ENCODE peak calls at places on chromosomes 16 and 17, in four cellular contexts. K, T, X and F are unnamed samples.

GRCh38 chr17:10657123-10657522 is at the start of gene MYH3:
- DNase-seq in T (no peak), K (no peak), X (no peak), F (no peak)

GRCh38 chr16:10827691-10828341 is 9.2 kb upstream of the TVP23A start:
- DNase-seq in K (peak), T (peak), X (peak), F (peak)

GRCh38 chr17:17435323-17435722 is 41.5 kb upstream of the MED9 start:
- DNase-seq in K (no peak), X (no peak), T (no peak), F (no peak)

GRCh38 chr16:67447508-67448076 is 16.7 kb downstream of the HSD11B2 start:
- DNase-seq in X (peak), K (no peak), T (no peak), F (peak)

GRCh38 chr17:43832976-43833829 is at the start of gene MPP3:
- DNase-seq in X (peak), T (peak), K (peak), F (no peak)

GRCh38 chr17:82121660-82122629 is 23.9 kb upstream of the FASN start:
- DNase-seq in K (no peak), X (no peak), T (no peak), F (no peak)

GRCh38 chr16:27671410-27671809 is 121.5 kb downstream of the KATNIP start:
- DNase-seq in T (no peak), X (no peak), K (no peak), F (no peak)

GRCh38 chr16:70475054-70475871 is 20.9 kb downstream of the FCSK start:
- DNase-seq in X (no peak), K (no peak), T (no peak), F (no peak)

GRCh38 chr16:22355487-22355908 is 18.9 kb downstream of the CDR2 start:
- DNase-seq in T (no peak), K (no peak), X (no peak), F (no peak)

GRCh38 chr17:38815576-38816193 is 9.4 kb downstream of the CWC25 start:
- DNase-seq in X (peak), K (no peak), T (no peak), F (no peak)

GRCh38 chr16:55534773-55535172 is 25.9 kb downstream of the LPCAT2 start:
- DNase-seq in K (no peak), X (no peak), T (no peak), F (no peak)

GRCh38 chr17:80153004-80153403 is 6.1 kb upstream of the EIF4A3 start:
- DNase-seq in X (no peak), K (no peak), T (no peak), F (no peak)

GRCh38 chr16:86205521-86206245 is 304.6 kb upstream of the FOXF1 start:
- DNase-seq in T (no peak), X (no peak), K (no peak), F (no peak)

GRCh38 chr16:11639925-11640899 is 28.0 kb upstream of the SNN start:
- DNase-seq in T (peak), X (peak), K (peak), F (peak)

GRCh38 chr16:28865722-28866453 is 2.2 kb downstream of the SH2B1 start:
- DNase-seq in K (no peak), T (peak), X (no peak), F (no peak)

GRCh38 chr16:54284931-54285413 is 1.6 kb downstream of the IRX3 start:
- DNase-seq in K (no peak), X (no peak), T (no peak), F (no peak)

GRCh38 chr16:18582902-18583301 is 21.0 kb upstream of the NOMO2 start:
- DNase-seq in T (no peak), K (no peak), X (no peak), F (no peak)

GRCh38 chr16:72723781-72724180 is 324.1 kb downstream of the ZFHX3 start:
- DNase-seq in K (no peak), X (no peak), T (no peak), F (no peak)

GRCh38 chr17:6035801-6036394 is 34.3 kb upstream of the WSCD1 start:
- DNase-seq in K (no peak), T (peak), X (no peak), F (no peak)

GRCh38 chr16:84499638-84500037 is 4.8 kb downstream of the MEAK7 start:
- DNase-seq in X (no peak), T (no peak), K (no peak), F (no peak)

GRCh38 chr16:60230666-60231065 is 1496.5 kb upstream of the GOT2 start:
- DNase-seq in T (no peak), X (no peak), K (no peak), F (no peak)

GRCh38 chr16:76235426-76235825 is 41.8 kb upstream of the CNTNAP4 start:
- DNase-seq in K (no peak), T (no peak), X (no peak), F (no peak)

GRCh38 chr16:50635505-50636392 is 45.4 kb downstream of the SNX20 start:
- DNase-seq in T (no peak), X (no peak), K (no peak), F (no peak)

GRCh38 chr17:65071861-65072260 is 15.3 kb upstream of the GNA13 start:
- DNase-seq in T (no peak), X (no peak), K (no peak), F (no peak)

GRCh38 chr16:67415872-67416793 is at the start of gene ZDHHC1:
- DNase-seq in T (peak), X (peak), K (peak), F (no peak)

GRCh38 chr17:66138120-66138519 is 53.8 kb downstream of the CEP112 start:
- DNase-seq in X (no peak), T (no peak), K (no peak), F (no peak)

GRCh38 chr16:85240982-85241924 is 129.0 kb upstream of the CIBAR2 start:
- DNase-seq in T (no peak), K (no peak), X (no peak), F (no peak)

GRCh38 chr16:50207652-50208051 is 54.5 kb downstream of the TENT4B start:
- DNase-seq in X (peak), K (no peak), T (no peak), F (no peak)

GRCh38 chr17:2814049-2814448 is 17.8 kb downstream of the RAP1GAP2 start:
- DNase-seq in K (no peak), T (no peak), X (no peak), F (no peak)

DNA sequence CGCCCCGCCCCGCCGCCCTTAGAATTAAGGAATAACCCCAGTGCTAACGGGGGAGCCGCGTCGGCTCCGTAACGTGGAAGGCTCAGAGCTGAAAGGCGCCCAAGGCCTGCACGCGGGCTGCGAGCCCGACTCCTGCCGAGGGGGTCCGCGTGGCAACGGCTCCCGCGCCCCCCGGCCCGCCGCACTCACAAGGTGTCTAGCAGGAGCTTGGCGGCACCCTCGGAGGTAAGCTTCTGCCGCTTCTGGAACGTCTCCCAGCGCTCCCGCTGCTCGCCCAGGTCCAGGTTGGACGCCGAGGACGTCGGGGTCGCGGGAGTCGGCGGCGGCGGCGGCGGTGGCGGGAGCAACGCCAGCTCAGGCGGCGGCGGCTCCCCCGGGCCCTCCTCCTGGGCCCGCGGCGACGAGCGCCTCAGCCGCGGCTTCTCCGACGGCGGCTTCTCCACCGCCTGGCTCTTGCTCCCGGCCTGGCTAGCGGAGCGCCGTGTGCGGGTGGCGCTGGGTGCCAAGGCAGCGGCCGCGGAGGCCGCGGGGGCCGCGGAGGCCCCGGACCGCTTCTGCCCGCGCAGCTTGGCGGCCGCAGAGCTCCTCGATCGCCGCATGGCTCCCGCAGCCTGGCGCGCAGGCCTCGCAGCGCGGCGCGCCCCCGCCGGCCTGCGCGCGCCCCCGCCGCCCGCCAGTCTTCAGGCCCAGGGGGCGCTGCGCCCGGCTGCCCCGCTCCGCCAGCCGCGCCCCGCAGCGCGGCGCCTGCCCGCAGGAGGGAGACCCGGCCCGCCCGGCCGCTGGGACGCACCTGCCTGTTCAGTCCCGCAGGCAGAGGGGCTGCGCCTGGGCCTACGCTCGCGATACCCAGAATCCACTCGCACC is at the start of gene CENPV:
- DNase-seq in X (peak), T (peak), K (no peak), F (peak)
- TF ChIP-seq POLR2A in X (peak), T (no peak), K (no peak), F (no peak)

GRCh38 chr17:59845595-59846390 is 47.0 kb downstream of the TUBD1 start:
- DNase-seq in X (peak), T (no peak), K (peak), F (peak)

GRCh38 chr17:59848385-59848668 is 44.4 kb downstream of the TUBD1 start:
- DNase-seq in X (no peak), T (no peak), K (no peak), F (no peak)

GRCh38 chr17:59842901-59843652 is 49.7 kb downstream of the TUBD1 start:
- DNase-seq in T (no peak), K (peak), X (peak), F (no peak)

GRCh38 chr17:59846391-59847165 is 46.2 kb downstream of the TUBD1 start:
- DNase-seq in T (no peak), X (peak), K (peak), F (peak)

GRCh38 chr17:59844884-59845594 is 47.7 kb downstream of the TUBD1 start:
- DNase-seq in T (no peak), X (no peak), K (no peak), F (no peak)
- TF ChIP-seq POLR2A in T (no peak), X (no peak), K (peak), F (no peak)

DNA sequence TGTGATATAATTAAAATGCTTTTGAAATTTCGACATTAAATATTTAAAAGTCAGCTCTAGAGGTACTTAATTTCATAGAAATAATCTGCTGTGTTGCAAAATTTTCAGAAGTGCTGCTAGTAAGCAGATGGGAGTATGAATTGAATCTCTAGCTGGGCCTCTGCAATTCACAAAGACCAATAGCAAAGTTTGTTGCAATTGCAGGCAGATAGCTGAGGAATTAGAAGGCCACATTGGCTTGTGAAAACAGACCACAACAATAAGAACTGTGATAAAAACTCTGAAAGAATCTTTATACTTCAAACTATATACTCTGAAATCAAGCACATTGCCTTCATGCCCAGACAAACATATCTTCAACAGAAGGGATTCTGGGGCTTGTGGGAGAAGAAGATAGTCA is 636.3 kb upstream of the SOX9 start:
- DNase-seq in X (no peak), K (no peak), T (no peak), F (no peak)
- TF ChIP-seq POLR2A in X (no peak), K (no peak), T (no peak), F (no peak)

DNA sequence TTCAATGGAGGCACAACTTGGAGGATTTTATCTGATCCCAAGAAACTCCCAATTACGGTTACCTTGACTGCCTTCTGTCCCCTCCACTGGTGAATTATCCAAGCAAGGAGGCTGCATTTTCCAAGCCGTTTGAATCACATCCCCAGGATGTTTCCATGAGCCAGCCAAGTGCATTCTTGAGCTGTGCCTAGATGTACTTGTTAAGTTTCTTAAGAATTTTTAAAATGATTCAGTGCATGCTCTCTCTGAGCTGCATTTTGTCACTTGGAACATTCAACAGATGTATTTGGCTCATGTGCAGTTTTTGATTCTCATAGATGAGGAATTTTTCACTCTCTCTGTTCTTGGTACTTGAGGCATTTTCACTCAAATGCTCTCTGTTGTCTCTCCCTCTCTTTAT is 202.6 kb upstream of the MYOCD start:
- DNase-seq in X (no peak), K (no peak), T (no peak), F (no peak)
- TF ChIP-seq POLR2A in X (no peak), K (no peak), T (no peak), F (no peak)

DNA sequence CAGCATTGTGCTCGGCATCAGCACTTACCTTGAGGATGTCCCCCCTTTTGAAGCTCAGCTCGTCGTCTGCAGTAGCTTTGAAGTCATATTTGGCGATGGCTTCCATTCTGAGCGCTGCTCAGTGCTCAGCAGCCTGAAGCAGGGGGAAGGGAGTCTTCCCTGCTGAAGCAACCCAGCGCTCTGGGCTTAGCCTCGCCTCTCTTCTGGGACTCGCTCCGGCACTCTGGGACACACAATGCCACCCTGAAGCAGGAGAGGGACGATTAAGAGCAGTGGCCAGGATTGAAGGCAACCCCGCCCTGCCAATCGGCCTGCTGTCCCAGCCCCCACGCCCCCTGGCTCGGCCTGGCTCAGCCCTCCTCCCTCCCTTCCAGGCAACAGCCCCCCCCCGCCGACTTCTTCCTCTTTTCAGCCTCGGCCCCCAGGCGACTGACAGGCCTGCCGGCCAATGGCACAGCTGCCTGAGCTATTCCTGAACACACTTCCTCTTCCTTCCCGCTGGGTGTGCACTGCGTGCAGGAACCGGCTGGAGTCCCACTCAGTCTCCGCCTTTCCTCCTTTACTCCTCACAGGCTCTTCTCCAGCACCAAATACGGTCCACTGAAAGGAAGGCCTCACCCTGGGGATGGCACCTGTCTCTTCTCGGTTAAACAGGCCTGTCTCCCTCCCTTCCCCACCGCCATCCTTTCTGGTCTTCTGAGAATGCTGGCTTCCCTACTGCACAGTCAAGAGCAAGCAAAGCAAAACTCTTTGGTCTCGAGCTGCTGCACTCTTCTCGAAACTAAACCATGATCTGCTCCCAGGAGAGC is 11.8 kb downstream of the GRB2 start:
- DNase-seq in X (peak), T (peak), K (peak), F (peak)
- TF ChIP-seq POLR2A in X (peak), T (no peak), K (no peak), F (peak)

DNA sequence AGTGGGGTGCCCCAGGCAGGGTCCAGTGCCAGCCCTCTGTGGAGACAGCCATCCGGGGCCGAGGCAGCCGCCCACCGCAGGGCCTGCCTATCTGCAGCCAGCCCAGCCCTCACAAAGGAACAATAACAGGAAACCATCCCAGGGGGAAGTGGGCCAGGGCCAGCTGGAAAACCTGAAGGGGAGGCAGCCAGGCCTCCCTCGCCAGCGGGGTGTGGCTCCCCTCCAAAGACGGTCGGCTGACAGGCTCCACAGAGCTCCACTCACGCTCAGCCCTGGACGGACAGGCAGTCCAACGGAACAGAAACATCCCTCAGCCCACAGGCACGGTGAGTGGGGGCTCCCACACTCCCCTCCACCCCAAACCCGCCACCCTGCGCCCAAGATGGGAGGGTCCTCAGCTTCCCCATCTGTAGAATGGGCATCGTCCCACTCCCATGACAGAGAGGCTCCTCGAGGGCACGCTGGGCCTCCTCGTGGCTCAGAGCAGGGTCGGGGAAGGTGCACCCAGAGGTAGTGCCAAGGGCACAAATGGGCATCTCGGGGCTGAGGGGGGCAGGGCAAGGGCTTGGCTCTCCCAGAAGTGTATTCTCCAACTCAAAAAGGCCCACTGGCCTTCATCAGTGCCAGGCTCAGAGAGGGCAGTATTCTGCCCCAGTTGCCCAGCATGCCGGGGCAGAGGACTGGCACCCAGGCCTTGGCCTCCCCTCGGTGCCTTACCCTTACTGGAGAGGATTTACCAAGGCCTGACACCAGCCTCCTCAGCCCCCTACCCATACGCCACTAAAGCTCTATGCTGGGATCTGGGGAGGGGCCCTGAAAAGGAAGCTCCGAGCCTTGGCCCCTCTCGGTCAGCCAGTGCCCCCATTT is at the start of gene CDH5:
- DNase-seq in X (peak), K (peak), T (peak), F (peak)
- TF ChIP-seq POLR2A in X (peak), K (no peak), T (no peak), F (peak)